ENCODE peak calls at places on chromosomes 12 and 14, in four cellular contexts. Q, A, U and H are unnamed samples.

GRCh38 chr14:92513966-92514843 is 624 bp downstream of the RIN3 start:
- DNase-seq in U (no peak), A (no peak), Q (peak; percentile 36), H (peak; percentile 40)

GRCh38 chr12:49637401-49637800 is 14.0 kb downstream of the PRPF40B start:
- DNase-seq in Q (no peak), U (no peak), A (peak; percentile 29), H (no peak)

GRCh38 chr12:32159925-32160324 is 53.3 kb downstream of the BICD1 start:
- DNase-seq in Q (no peak), A (no peak), U (no peak), H (no peak)

GRCh38 chr14:37559386-37559785 is 35.7 kb downstream of the FOXA1 start:
- DNase-seq in Q (no peak), A (no peak), U (no peak), H (no peak)

GRCh38 chr12:48881652-48882324 is 16.1 kb upstream of the RND1 start:
- DNase-seq in A (no peak), Q (no peak), U (no peak), H (no peak)

GRCh38 chr14:32203928-32204357 is 874 bp upstream of the RNU6-8 start:
- DNase-seq in U (no peak), A (no peak), Q (peak; percentile 31), H (no peak)

GRCh38 chr14:52069617-52070431 is 965 bp upstream of the NID2 start:
- DNase-seq in U (no peak), A (no peak), Q (no peak), H (no peak)

GRCh38 chr12:63918788-63919300 is 74.3 kb downstream of the SRGAP1 start:
- DNase-seq in A (no peak), U (no peak), Q (peak; percentile 88), H (peak; percentile 71)

GRCh38 chr14:85415015-85415712 is 114.8 kb upstream of the FLRT2 start:
- DNase-seq in Q (peak; percentile 64), U (no peak), A (no peak), H (peak; percentile 97)

GRCh38 chr12:63308701-63309100 is 157.7 kb upstream of the AVPR1A start:
- DNase-seq in U (no peak), Q (no peak), A (no peak), H (no peak)

GRCh38 chr12:108907861-108908302 is 28.0 kb downstream of the DAO start:
- DNase-seq in U (no peak), Q (peak; percentile 10), A (no peak), H (peak; percentile 68)

GRCh38 chr12:88185988-88186387 is 43.9 kb downstream of the TMTC3 start:
- DNase-seq in U (peak; percentile 3), Q (no peak), A (no peak), H (peak; percentile 22)

GRCh38 chr14:59026086-59026485 is 162.4 kb upstream of the DAAM1 start:
- DNase-seq in Q (no peak), U (no peak), A (no peak), H (no peak)

GRCh38 chr12:51793201-51793600 is 55.3 kb downstream of the FIGNL2 start:
- DNase-seq in Q (no peak), A (no peak), U (no peak), H (no peak)

GRCh38 chr12:46364300-46364696 is 8.3 kb downstream of the SLC38A2 start:
- DNase-seq in U (no peak), Q (no peak), A (no peak), H (no peak)

GRCh38 chr14:31877333-31877798 is 199.7 kb upstream of the ARHGAP5 start:
- DNase-seq in A (no peak), Q (no peak), U (no peak), H (no peak)

GRCh38 chr14:59254911-59255545 is 66.6 kb downstream of the DAAM1 start:
- DNase-seq in Q (no peak), A (no peak), U (no peak), H (no peak)

GRCh38 chr12:28830491-28830890 is 318.6 kb upstream of the FAR2 start:
- DNase-seq in Q (no peak), A (no peak), U (no peak), H (no peak)

GRCh38 chr14:51533877-51534553 is 117.7 kb upstream of the FRMD6 start:
- DNase-seq in Q (no peak), U (no peak), A (no peak), H (no peak)

GRCh38 chr14:104867371-104868059 is 2.4 kb downstream of the CEP170B start:
- DNase-seq in A (no peak), U (no peak), Q (no peak), H (no peak)

GRCh38 chr12:91417649-91418048 is 235.0 kb upstream of the DCN start:
- DNase-seq in U (no peak), Q (no peak), A (no peak), H (no peak)

GRCh38 chr12:80445083-80445482 is 1.0 kb downstream of the PTPRQ start:
- DNase-seq in Q (no peak), U (no peak), A (no peak), H (no peak)

GRCh38 chr12:20403230-20403629 is 34.9 kb downstream of the PDE3A start:
- DNase-seq in U (no peak), A (no peak), Q (no peak), H (no peak)

GRCh38 chr12:132966676-132967415 is 10.7 kb upstream of the ZNF605 start:
- DNase-seq in U (no peak), A (no peak), Q (no peak), H (no peak)

GRCh38 chr14:74263181-74263580 is 23.9 kb downstream of the VSX2 start:
- DNase-seq in U (no peak), Q (no peak), A (no peak), H (no peak)

GRCh38 chr12:83615152-83615551 is 928.4 kb downstream of the TMTC2 start:
- DNase-seq in U (no peak), Q (no peak), A (no peak), H (no peak)

GRCh38 chr12:42696424-42697149 is 107.0 kb upstream of the PRICKLE1 start:
- DNase-seq in Q (no peak), U (no peak), A (no peak), H (no peak)
- TF ChIP-seq POLR2AphosphoS2 in Q (no peak), U (no peak), A (no peak), H (no peak)

GRCh38 chr12:95164656-95165055 is 52.6 kb downstream of the FGD6 start:
- DNase-seq in U (no peak), A (no peak), Q (no peak), H (no peak)

GRCh38 chr12:95158919-95159318 is 58.3 kb downstream of the FGD6 start:
- DNase-seq in Q (no peak), U (no peak), A (no peak), H (no peak)
- TF ChIP-seq POLR2AphosphoS2 in Q (no peak), U (no peak), A (no peak), H (no peak)

DNA sequence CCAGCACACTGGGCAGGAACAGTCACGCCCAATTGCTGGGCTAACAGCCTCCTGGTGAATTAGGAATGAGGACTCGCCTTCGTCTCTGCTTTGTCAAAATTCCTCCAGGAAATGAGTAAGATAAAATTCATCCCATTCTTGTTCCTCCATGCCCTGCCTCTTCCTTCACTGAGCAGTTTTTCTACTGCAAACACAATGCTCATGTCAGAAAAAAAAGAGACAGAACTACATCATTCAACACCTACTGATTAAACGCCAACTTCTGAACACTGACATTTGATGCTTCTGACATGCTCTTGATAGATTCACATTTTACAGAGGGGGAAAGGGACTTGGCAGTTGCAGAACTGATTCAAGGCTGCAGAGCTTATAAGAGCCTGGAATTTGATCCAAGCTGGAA is 37.5 kb upstream of the DTX1 start:
- DNase-seq in A (no peak), Q (no peak), U (no peak), H (no peak)
- TF ChIP-seq POLR2AphosphoS2 in A (no peak), Q (no peak), U (no peak), H (no peak)

DNA sequence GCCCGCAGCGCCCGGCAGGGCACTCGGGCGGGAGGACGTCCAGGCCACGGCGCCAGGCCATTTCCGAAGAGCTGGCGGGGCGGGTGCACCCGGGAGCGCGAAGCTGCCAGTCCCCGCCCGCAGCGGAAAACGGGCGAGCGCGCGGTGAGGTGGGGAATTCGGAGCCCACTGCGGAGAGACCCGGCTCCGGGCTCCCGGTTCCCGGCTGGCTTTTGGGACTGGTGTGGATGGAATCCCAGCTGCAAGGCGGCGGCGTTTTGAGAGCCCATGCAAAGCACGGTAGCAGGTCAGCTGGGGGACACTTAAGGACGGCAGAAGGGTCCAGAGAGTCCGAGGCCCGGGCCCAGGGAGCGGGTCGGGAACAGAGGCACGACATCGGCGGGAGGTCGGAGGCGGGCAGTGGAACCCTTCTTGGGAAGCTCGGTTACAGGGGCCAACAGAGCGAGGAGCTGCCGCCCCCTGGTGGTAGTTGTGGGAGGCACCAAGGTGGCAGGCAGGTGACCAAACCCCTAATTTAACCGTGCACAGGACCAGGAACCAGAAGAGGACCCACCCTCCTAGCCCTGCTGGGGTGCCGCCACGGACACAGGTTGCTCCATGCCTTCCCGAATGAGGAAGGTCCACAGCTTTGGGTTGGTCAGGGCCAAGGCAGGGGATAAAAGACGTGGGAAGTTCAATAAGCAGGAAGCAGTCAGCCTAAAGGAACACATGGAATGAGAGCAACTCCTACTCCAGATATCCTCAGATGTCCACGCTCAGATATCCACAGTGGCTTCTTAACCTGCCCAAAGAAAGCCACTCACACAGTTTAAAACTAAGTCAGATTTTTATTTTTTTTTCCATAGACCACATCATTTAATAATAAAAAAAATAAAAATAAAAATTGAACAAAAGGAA is 685 bp upstream of the CDH24 start:
- DNase-seq in Q (peak; percentile 92), A (peak; percentile 80), U (peak; percentile 40), H (peak; percentile 89)
- TF ChIP-seq POLR2AphosphoS2 in Q (peak; percentile 70), A (peak; percentile 93), U (peak; percentile 42), H (peak; percentile 58)

GRCh38 chr14:102532204-102532658 is 22.7 kb upstream of the ANKRD9 start:
- DNase-seq in U (no peak), A (no peak), Q (no peak), H (peak; percentile 35)
- TF ChIP-seq POLR2AphosphoS2 in U (no peak), A (no peak), Q (no peak), H (no peak)

GRCh38 chr14:77088219-77088618 is 9.8 kb upstream of the CIPC start:
- DNase-seq in Q (no peak), U (no peak), A (no peak), H (no peak)

GRCh38 chr14:77087631-77088030 is 10.4 kb upstream of the CIPC start:
- DNase-seq in U (no peak), Q (no peak), A (no peak), H (no peak)

GRCh38 chr14:77086951-77087350 is 11.1 kb upstream of the CIPC start:
- DNase-seq in A (no peak), U (no peak), Q (no peak), H (no peak)

GRCh38 chr14:77086017-77086727 is 11.9 kb upstream of the CIPC start:
- DNase-seq in U (no peak), A (no peak), Q (peak; percentile 25), H (peak; percentile 35)

DNA sequence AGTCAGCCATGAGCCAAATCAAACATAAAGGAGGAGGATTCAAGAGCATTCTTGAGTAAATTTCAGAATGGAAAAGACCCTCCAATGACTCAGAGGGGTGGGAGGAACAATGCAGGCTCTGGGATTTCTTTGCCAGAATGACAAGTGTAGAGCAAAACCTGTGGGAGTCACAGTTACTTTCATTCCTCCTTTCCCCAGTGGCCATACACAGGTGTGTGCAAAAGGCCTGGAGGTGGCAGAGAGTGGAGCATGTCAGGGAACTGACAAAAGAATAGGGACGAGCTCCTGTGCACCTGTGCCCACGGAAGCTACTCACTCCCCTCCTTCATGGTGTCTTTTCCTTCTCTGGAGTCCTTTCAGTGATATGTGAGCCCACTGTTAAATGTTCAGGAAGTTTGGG is 9.4 kb upstream of the CIPC start:
- DNase-seq in A (no peak), Q (no peak), U (no peak), H (no peak)
- TF ChIP-seq POLR2AphosphoS2 in A (no peak), Q (no peak), U (no peak), H (no peak)

GRCh38 chr12:131418884-131419283 is 292.0 kb upstream of the SFSWAP start:
- DNase-seq in Q (no peak), A (no peak), U (no peak), H (no peak)
- TF ChIP-seq POLR2AphosphoS2 in Q (no peak), A (no peak), U (no peak), H (no peak)